ENCODE peak calls at places on chromosomes 16 and 17, in nine cellular contexts. One of them, this sample, is unnamed.

GRCh38 chr17:83096401-83097220 is 17.2 kb downstream of the METRNL start:
- DNase-seq in Karpas-422: no peak
- DNase-seq in Peyer's patch: no peak
- DNase-seq in CD8-positive, alpha-beta memory T cell: no peak
- DNase-seq in left ventricle myocardium inferior: no peak
- DNase-seq in IMR-90: no peak
- DNase-seq in colonic mucosa: peak; percentile 66
- DNase-seq in thoracic aorta: no peak
- DNase-seq in body of pancreas: peak; percentile 95
- DNase-seq in this sample: peak; percentile 25

GRCh38 chr16:53098526-53099317 is 43.9 kb downstream of the CHD9 start:
- DNase-seq in Karpas-422: peak; percentile 90
- DNase-seq in Peyer's patch: peak; percentile 78
- DNase-seq in CD8-positive, alpha-beta memory T cell: peak; percentile 17
- DNase-seq in left ventricle myocardium inferior: peak; percentile 89
- DNase-seq in IMR-90: peak; percentile 96
- DNase-seq in colonic mucosa: peak; percentile 75
- DNase-seq in thoracic aorta: peak; percentile 62
- DNase-seq in body of pancreas: peak; percentile 64
- DNase-seq in this sample: peak; percentile 77

GRCh38 chr17:13352747-13353415 is 248.8 kb downstream of the HS3ST3A1 start:
- DNase-seq in Karpas-422: no peak
- DNase-seq in Peyer's patch: no peak
- DNase-seq in CD8-positive, alpha-beta memory T cell: no peak
- DNase-seq in left ventricle myocardium inferior: no peak
- DNase-seq in IMR-90: no peak
- DNase-seq in colonic mucosa: no peak
- DNase-seq in thoracic aorta: no peak
- DNase-seq in body of pancreas: no peak
- DNase-seq in this sample: peak; percentile 23

GRCh38 chr17:81636505-81637288 is at the start of the genes NPLOC4 and TSPAN10:
- DNase-seq in Karpas-422: peak; percentile 94
- DNase-seq in Peyer's patch: peak; percentile 74
- DNase-seq in CD8-positive, alpha-beta memory T cell: peak; percentile 79
- DNase-seq in left ventricle myocardium inferior: peak; percentile 88
- DNase-seq in IMR-90: peak; percentile 80
- DNase-seq in colonic mucosa: peak; percentile 85
- DNase-seq in thoracic aorta: peak; percentile 50
- DNase-seq in body of pancreas: peak; percentile 91
- DNase-seq in this sample: peak; percentile 57

GRCh38 chr17:46832306-46832895 is 13.9 kb upstream of the WNT3 start:
- DNase-seq in Karpas-422: no peak
- DNase-seq in Peyer's patch: no peak
- DNase-seq in CD8-positive, alpha-beta memory T cell: no peak
- DNase-seq in left ventricle myocardium inferior: no peak
- DNase-seq in IMR-90: no peak
- DNase-seq in colonic mucosa: no peak
- DNase-seq in thoracic aorta: no peak
- DNase-seq in body of pancreas: no peak
- DNase-seq in this sample: no peak

GRCh38 chr17:45282683-45283644 is 21.1 kb upstream of the SPATA32 start:
- DNase-seq in Karpas-422: no peak
- DNase-seq in Peyer's patch: no peak
- DNase-seq in CD8-positive, alpha-beta memory T cell: no peak
- DNase-seq in left ventricle myocardium inferior: peak; percentile 51
- DNase-seq in IMR-90: peak; percentile 88
- DNase-seq in colonic mucosa: no peak
- DNase-seq in thoracic aorta: no peak
- DNase-seq in body of pancreas: peak; percentile 38
- DNase-seq in this sample: no peak

GRCh38 chr16:86899757-86900156 is 321.4 kb downstream of the FOXL1 start:
- DNase-seq in Karpas-422: no peak
- DNase-seq in Peyer's patch: no peak
- DNase-seq in CD8-positive, alpha-beta memory T cell: no peak
- DNase-seq in left ventricle myocardium inferior: no peak
- DNase-seq in IMR-90: peak; percentile 67
- DNase-seq in colonic mucosa: no peak
- DNase-seq in thoracic aorta: no peak
- DNase-seq in body of pancreas: no peak
- DNase-seq in this sample: peak; percentile 90

GRCh38 chr16:660459-661183 is 7.3 kb upstream of the RHOT2 start:
- DNase-seq in Karpas-422: peak; percentile 95
- DNase-seq in Peyer's patch: peak; percentile 86
- DNase-seq in CD8-positive, alpha-beta memory T cell: peak; percentile 35
- DNase-seq in left ventricle myocardium inferior: peak; percentile 90
- DNase-seq in IMR-90: peak; percentile 77
- DNase-seq in colonic mucosa: peak; percentile 92
- DNase-seq in thoracic aorta: no peak
- DNase-seq in body of pancreas: peak; percentile 99
- DNase-seq in this sample: peak; percentile 65

GRCh38 chr17:55783684-55784245 is 32.9 kb downstream of the PCTP start:
- DNase-seq in Karpas-422: no peak
- DNase-seq in Peyer's patch: no peak
- DNase-seq in CD8-positive, alpha-beta memory T cell: no peak
- DNase-seq in left ventricle myocardium inferior: peak; percentile 82
- DNase-seq in IMR-90: no peak
- DNase-seq in colonic mucosa: peak; percentile 46
- DNase-seq in thoracic aorta: no peak
- DNase-seq in body of pancreas: peak; percentile 31
- DNase-seq in this sample: no peak

GRCh38 chr17:79573196-79573929 is 37.5 kb downstream of the RBFOX3 start:
- DNase-seq in Karpas-422: no peak
- DNase-seq in Peyer's patch: no peak
- DNase-seq in CD8-positive, alpha-beta memory T cell: no peak
- DNase-seq in left ventricle myocardium inferior: no peak
- DNase-seq in IMR-90: no peak
- DNase-seq in colonic mucosa: no peak
- DNase-seq in thoracic aorta: no peak
- DNase-seq in body of pancreas: no peak
- DNase-seq in this sample: no peak

GRCh38 chr17:46875849-46876352 is 24.5 kb downstream of the WNT9B start:
- DNase-seq in Karpas-422: no peak
- DNase-seq in Peyer's patch: no peak
- DNase-seq in CD8-positive, alpha-beta memory T cell: no peak
- DNase-seq in left ventricle myocardium inferior: no peak
- DNase-seq in IMR-90: no peak
- DNase-seq in colonic mucosa: no peak
- DNase-seq in thoracic aorta: no peak
- DNase-seq in body of pancreas: peak; percentile 94
- DNase-seq in this sample: no peak

GRCh38 chr17:78534492-78535284 is 42.5 kb downstream of the DNAH17 start:
- DNase-seq in Karpas-422: no peak
- DNase-seq in Peyer's patch: no peak
- DNase-seq in CD8-positive, alpha-beta memory T cell: no peak
- DNase-seq in left ventricle myocardium inferior: no peak
- DNase-seq in IMR-90: no peak
- DNase-seq in colonic mucosa: no peak
- DNase-seq in thoracic aorta: no peak
- DNase-seq in body of pancreas: no peak
- DNase-seq in this sample: no peak

GRCh38 chr17:57636985-57637667 is 108.0 kb downstream of the CCDC182 start:
- DNase-seq in Karpas-422: peak; percentile 55
- DNase-seq in Peyer's patch: peak; percentile 61
- DNase-seq in CD8-positive, alpha-beta memory T cell: no peak
- DNase-seq in left ventricle myocardium inferior: no peak
- DNase-seq in IMR-90: peak; percentile 70
- DNase-seq in colonic mucosa: no peak
- DNase-seq in thoracic aorta: no peak
- DNase-seq in body of pancreas: no peak
- DNase-seq in this sample: peak; percentile 71

GRCh38 chr17:42780816-42781638 is 617 bp downstream of the WNK4 start:
- DNase-seq in Karpas-422: no peak
- DNase-seq in Peyer's patch: no peak
- DNase-seq in CD8-positive, alpha-beta memory T cell: no peak
- DNase-seq in left ventricle myocardium inferior: no peak
- DNase-seq in IMR-90: no peak
- DNase-seq in colonic mucosa: no peak
- DNase-seq in thoracic aorta: no peak
- DNase-seq in body of pancreas: no peak
- DNase-seq in this sample: no peak

GRCh38 chr17:77089118-77089477 is 51.7 kb upstream of the SEC14L1 start:
- DNase-seq in Karpas-422: peak; percentile 58
- DNase-seq in Peyer's patch: no peak
- DNase-seq in CD8-positive, alpha-beta memory T cell: no peak
- DNase-seq in left ventricle myocardium inferior: no peak
- DNase-seq in IMR-90: no peak
- DNase-seq in colonic mucosa: no peak
- DNase-seq in thoracic aorta: no peak
- DNase-seq in body of pancreas: peak; percentile 18
- DNase-seq in this sample: no peak

DNA sequence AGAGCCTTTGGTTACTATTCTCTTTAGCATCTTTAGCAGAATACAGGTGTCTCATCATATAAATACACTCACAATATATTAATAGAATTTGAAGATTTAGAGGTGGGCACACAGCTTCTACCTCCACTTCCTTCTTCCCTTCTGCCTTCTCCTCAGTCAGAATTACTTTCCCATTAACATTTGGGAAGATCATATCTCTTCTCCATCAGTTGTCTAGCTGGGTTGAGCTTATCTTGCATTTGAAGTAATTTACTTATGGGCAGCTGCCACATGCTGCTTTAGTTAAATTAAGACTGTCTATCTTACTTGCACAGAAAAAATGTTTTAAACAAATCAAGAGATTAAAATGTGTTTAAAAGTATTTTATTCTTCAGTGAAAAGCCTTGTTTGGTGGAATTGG is 110.1 kb upstream of the ASIC2 start:
- DNase-seq in Karpas-422: no peak
- DNase-seq in Peyer's patch: no peak
- DNase-seq in CD8-positive, alpha-beta memory T cell: no peak
- DNase-seq in left ventricle myocardium inferior: no peak
- DNase-seq in IMR-90: no peak
- DNase-seq in colonic mucosa: no peak
- DNase-seq in thoracic aorta: no peak
- DNase-seq in body of pancreas: no peak
- DNase-seq in this sample: no peak
- H3K4me3 ChIP-seq in Karpas-422: no peak overlapping the region
- H3K4me3 ChIP-seq in Peyer's patch: no peak overlapping the region
- H3K4me3 ChIP-seq in CD8-positive, alpha-beta memory T cell: no peak overlapping the region
- H3K4me3 ChIP-seq in left ventricle myocardium inferior: no peak overlapping the region
- H3K4me3 ChIP-seq in IMR-90: no peak overlapping the region
- H3K4me3 ChIP-seq in colonic mucosa: no peak overlapping the region
- H3K4me3 ChIP-seq in thoracic aorta: no peak overlapping the region
- H3K4me3 ChIP-seq in body of pancreas: no peak overlapping the region
- H3K4me3 ChIP-seq in this sample: no peak overlapping the region

GRCh38 chr16:84917492-84917891 is 93.8 kb downstream of the ZDHHC7 start:
- DNase-seq in Karpas-422: no peak
- DNase-seq in Peyer's patch: no peak
- DNase-seq in CD8-positive, alpha-beta memory T cell: no peak
- DNase-seq in left ventricle myocardium inferior: no peak
- DNase-seq in IMR-90: no peak
- DNase-seq in colonic mucosa: no peak
- DNase-seq in thoracic aorta: no peak
- DNase-seq in body of pancreas: no peak
- DNase-seq in this sample: no peak

GRCh38 chr16:84916156-84916555 is 95.2 kb downstream of the ZDHHC7 start:
- DNase-seq in Karpas-422: no peak
- DNase-seq in Peyer's patch: no peak
- DNase-seq in CD8-positive, alpha-beta memory T cell: no peak
- DNase-seq in left ventricle myocardium inferior: no peak
- DNase-seq in IMR-90: no peak
- DNase-seq in colonic mucosa: no peak
- DNase-seq in thoracic aorta: no peak
- DNase-seq in body of pancreas: no peak
- DNase-seq in this sample: no peak

GRCh38 chr16:84919267-84919666 is 92.1 kb downstream of the ZDHHC7 start:
- DNase-seq in Karpas-422: no peak
- DNase-seq in Peyer's patch: no peak
- DNase-seq in CD8-positive, alpha-beta memory T cell: no peak
- DNase-seq in left ventricle myocardium inferior: no peak
- DNase-seq in IMR-90: peak; percentile 69
- DNase-seq in colonic mucosa: no peak
- DNase-seq in thoracic aorta: no peak
- DNase-seq in body of pancreas: no peak
- DNase-seq in this sample: no peak

GRCh38 chr16:84918006-84918909 is 93.1 kb downstream of the ZDHHC7 start:
- DNase-seq in Karpas-422: no peak
- DNase-seq in Peyer's patch: no peak
- DNase-seq in CD8-positive, alpha-beta memory T cell: no peak
- DNase-seq in left ventricle myocardium inferior: no peak
- DNase-seq in IMR-90: no peak
- DNase-seq in colonic mucosa: no peak
- DNase-seq in thoracic aorta: no peak
- DNase-seq in body of pancreas: no peak
- DNase-seq in this sample: no peak

GRCh38 chr16:84916850-84917249 is 94.5 kb downstream of the ZDHHC7 start:
- DNase-seq in Karpas-422: no peak
- DNase-seq in Peyer's patch: no peak
- DNase-seq in CD8-positive, alpha-beta memory T cell: no peak
- DNase-seq in left ventricle myocardium inferior: no peak
- DNase-seq in IMR-90: no peak
- DNase-seq in colonic mucosa: no peak
- DNase-seq in thoracic aorta: no peak
- DNase-seq in body of pancreas: no peak
- DNase-seq in this sample: no peak
- H3K27me3 ChIP-seq in Karpas-422: no peaks in the 10 kb centered on the region
- H3K27me3 ChIP-seq in Peyer's patch: no peaks in the 10 kb centered on the region
- H3K27me3 ChIP-seq in CD8-positive, alpha-beta memory T cell: peaks cover 4% of the 10 kb centered on the region
- H3K27me3 ChIP-seq in left ventricle myocardium inferior: peaks cover 30% of the 10 kb centered on the region
- H3K27me3 ChIP-seq in IMR-90: peaks cover 36% of the 10 kb centered on the region
- H3K27me3 ChIP-seq in colonic mucosa: no peaks in the 10 kb centered on the region
- H3K27me3 ChIP-seq in thoracic aorta: no peaks in the 10 kb centered on the region
- H3K27me3 ChIP-seq in body of pancreas: peaks cover 6% of the 10 kb centered on the region
- H3K27me3 ChIP-seq in this sample: peaks cover 18% of the 10 kb centered on the region

GRCh38 chr16:28139530-28139929 is 72.2 kb downstream of the XPO6 start:
- DNase-seq in Karpas-422: no peak
- DNase-seq in Peyer's patch: no peak
- DNase-seq in CD8-positive, alpha-beta memory T cell: peak; percentile 39
- DNase-seq in left ventricle myocardium inferior: no peak
- DNase-seq in IMR-90: no peak
- DNase-seq in colonic mucosa: no peak
- DNase-seq in thoracic aorta: no peak
- DNase-seq in body of pancreas: no peak
- DNase-seq in this sample: no peak

GRCh38 chr16:28136751-28137434 is 73.4 kb upstream of the GSG1L start:
- DNase-seq in Karpas-422: no peak
- DNase-seq in Peyer's patch: no peak
- DNase-seq in CD8-positive, alpha-beta memory T cell: peak; percentile 45
- DNase-seq in left ventricle myocardium inferior: no peak
- DNase-seq in IMR-90: no peak
- DNase-seq in colonic mucosa: no peak
- DNase-seq in thoracic aorta: no peak
- DNase-seq in body of pancreas: no peak
- DNase-seq in this sample: no peak

GRCh38 chr16:28146536-28146935 is 65.2 kb downstream of the XPO6 start:
- DNase-seq in Karpas-422: no peak
- DNase-seq in Peyer's patch: no peak
- DNase-seq in CD8-positive, alpha-beta memory T cell: no peak
- DNase-seq in left ventricle myocardium inferior: no peak
- DNase-seq in IMR-90: no peak
- DNase-seq in colonic mucosa: no peak
- DNase-seq in thoracic aorta: no peak
- DNase-seq in body of pancreas: no peak
- DNase-seq in this sample: no peak

GRCh38 chr16:28140788-28141618 is 70.8 kb downstream of the XPO6 start:
- DNase-seq in Karpas-422: peak; percentile 68
- DNase-seq in Peyer's patch: peak; percentile 71
- DNase-seq in CD8-positive, alpha-beta memory T cell: peak; percentile 89
- DNase-seq in left ventricle myocardium inferior: no peak
- DNase-seq in IMR-90: no peak
- DNase-seq in colonic mucosa: no peak
- DNase-seq in thoracic aorta: no peak
- DNase-seq in body of pancreas: peak; percentile 28
- DNase-seq in this sample: peak; percentile 79
- H3K36me3 ChIP-seq in Karpas-422: peaks cover 53% of the 10 kb centered on the region
- H3K36me3 ChIP-seq in Peyer's patch: peaks cover 30% of the 10 kb centered on the region
- H3K36me3 ChIP-seq in CD8-positive, alpha-beta memory T cell: peaks cover 6% of the 10 kb centered on the region
- H3K36me3 ChIP-seq in left ventricle myocardium inferior: peaks cover 35% of the 10 kb centered on the region
- H3K36me3 ChIP-seq in IMR-90: peaks cover 32% of the 10 kb centered on the region
- H3K36me3 ChIP-seq in colonic mucosa: no peaks in the 10 kb centered on the region
- H3K36me3 ChIP-seq in thoracic aorta: no peaks in the 10 kb centered on the region
- H3K36me3 ChIP-seq in body of pancreas: no peaks in the 10 kb centered on the region
- H3K36me3 ChIP-seq in this sample: peaks cover 8% of the 10 kb centered on the region

GRCh38 chr16:23857256-23857891 is 21.6 kb downstream of the PRKCB start:
- DNase-seq in Karpas-422: no peak
- DNase-seq in Peyer's patch: no peak
- DNase-seq in CD8-positive, alpha-beta memory T cell: no peak
- DNase-seq in left ventricle myocardium inferior: no peak
- DNase-seq in IMR-90: no peak
- DNase-seq in colonic mucosa: no peak
- DNase-seq in thoracic aorta: no peak
- DNase-seq in body of pancreas: no peak
- DNase-seq in this sample: no peak
- H3K4me3 ChIP-seq in Karpas-422: no peak overlapping the region
- H3K4me3 ChIP-seq in Peyer's patch: no peak overlapping the region
- H3K4me3 ChIP-seq in CD8-positive, alpha-beta memory T cell: no peak overlapping the region
- H3K4me3 ChIP-seq in left ventricle myocardium inferior: no peak overlapping the region
- H3K4me3 ChIP-seq in IMR-90: no peak overlapping the region
- H3K4me3 ChIP-seq in colonic mucosa: no peak overlapping the region
- H3K4me3 ChIP-seq in thoracic aorta: no peak overlapping the region
- H3K4me3 ChIP-seq in body of pancreas: no peak overlapping the region
- H3K4me3 ChIP-seq in this sample: no peak overlapping the region